ENCODE peak calls at places on chromosomes 13 and 19, in nine cellular contexts. One of them, this sample, is unnamed.

GRCh38 chr13:99153219-99153618 is 47.4 kb upstream of the UBAC2 start:
- DNase-seq in tibial nerve: no peak
- DNase-seq in adrenal gland: peak; percentile 35
- DNase-seq in neural progenitor cell: no peak
- DNase-seq in vagina: no peak
- DNase-seq in upper lobe of left lung: no peak
- DNase-seq in ovary: no peak
- DNase-seq in CD8-positive, alpha-beta T cell: no peak
- DNase-seq in PC-9: peak; percentile 41
- DNase-seq in this sample: peak; percentile 56

GRCh38 chr13:27276188-27276587 is 5.6 kb downstream of the RASL11A start:
- DNase-seq in tibial nerve: no peak
- DNase-seq in adrenal gland: no peak
- DNase-seq in neural progenitor cell: no peak
- DNase-seq in vagina: no peak
- DNase-seq in upper lobe of left lung: no peak
- DNase-seq in ovary: no peak
- DNase-seq in CD8-positive, alpha-beta T cell: no peak
- DNase-seq in PC-9: no peak
- DNase-seq in this sample: no peak

GRCh38 chr13:98771838-98772611 is 19.6 kb upstream of the SLC15A1 start:
- DNase-seq in tibial nerve: no peak
- DNase-seq in adrenal gland: no peak
- DNase-seq in neural progenitor cell: no peak
- DNase-seq in vagina: no peak
- DNase-seq in upper lobe of left lung: no peak
- DNase-seq in ovary: no peak
- DNase-seq in CD8-positive, alpha-beta T cell: no peak
- DNase-seq in PC-9: no peak
- DNase-seq in this sample: no peak

GRCh38 chr13:51623473-51623872 is 39.2 kb downstream of the WDFY2 start:
- DNase-seq in tibial nerve: no peak
- DNase-seq in adrenal gland: no peak
- DNase-seq in neural progenitor cell: no peak
- DNase-seq in vagina: no peak
- DNase-seq in upper lobe of left lung: no peak
- DNase-seq in ovary: no peak
- DNase-seq in CD8-positive, alpha-beta T cell: no peak
- DNase-seq in PC-9: no peak
- DNase-seq in this sample: no peak

GRCh38 chr13:99605417-99606321 is 104.4 kb downstream of the TM9SF2 start:
- DNase-seq in tibial nerve: no peak
- DNase-seq in adrenal gland: peak; percentile 41
- DNase-seq in neural progenitor cell: peak; percentile 70
- DNase-seq in vagina: no peak
- DNase-seq in upper lobe of left lung: peak; percentile 45
- DNase-seq in ovary: peak; percentile 32
- DNase-seq in CD8-positive, alpha-beta T cell: peak; percentile 72
- DNase-seq in PC-9: no peak
- DNase-seq in this sample: peak; percentile 80

GRCh38 chr13:44537238-44537637 is 38.9 kb downstream of the TSC22D1 start:
- DNase-seq in tibial nerve: no peak
- DNase-seq in adrenal gland: no peak
- DNase-seq in neural progenitor cell: no peak
- DNase-seq in vagina: no peak
- DNase-seq in upper lobe of left lung: no peak
- DNase-seq in ovary: no peak
- DNase-seq in CD8-positive, alpha-beta T cell: no peak
- DNase-seq in PC-9: no peak
- DNase-seq in this sample: no peak

GRCh38 chr13:109989155-109989554 is 202.8 kb upstream of the IRS2 start:
- DNase-seq in tibial nerve: no peak
- DNase-seq in adrenal gland: no peak
- DNase-seq in neural progenitor cell: no peak
- DNase-seq in vagina: no peak
- DNase-seq in upper lobe of left lung: no peak
- DNase-seq in ovary: no peak
- DNase-seq in CD8-positive, alpha-beta T cell: no peak
- DNase-seq in PC-9: no peak
- DNase-seq in this sample: peak; percentile 74

GRCh38 chr13:39676315-39676876 is 20.9 kb downstream of the COG6 start:
- DNase-seq in tibial nerve: no peak
- DNase-seq in adrenal gland: no peak
- DNase-seq in neural progenitor cell: peak; percentile 57
- DNase-seq in vagina: no peak
- DNase-seq in upper lobe of left lung: no peak
- DNase-seq in ovary: peak; percentile 25
- DNase-seq in CD8-positive, alpha-beta T cell: no peak
- DNase-seq in PC-9: no peak
- DNase-seq in this sample: no peak

GRCh38 chr19:38666662-38667448 is 19.4 kb downstream of the ACTN4 start:
- DNase-seq in tibial nerve: no peak
- DNase-seq in adrenal gland: peak; percentile 86
- DNase-seq in neural progenitor cell: peak; percentile 58
- DNase-seq in vagina: no peak
- DNase-seq in upper lobe of left lung: no peak
- DNase-seq in ovary: peak; percentile 59
- DNase-seq in CD8-positive, alpha-beta T cell: no peak
- DNase-seq in PC-9: no peak
- DNase-seq in this sample: peak; percentile 80

GRCh38 chr13:110127986-110128511 is 178.9 kb downstream of the COL4A1 start:
- DNase-seq in tibial nerve: no peak
- DNase-seq in adrenal gland: no peak
- DNase-seq in neural progenitor cell: no peak
- DNase-seq in vagina: no peak
- DNase-seq in upper lobe of left lung: no peak
- DNase-seq in ovary: no peak
- DNase-seq in CD8-positive, alpha-beta T cell: no peak
- DNase-seq in PC-9: peak; percentile 77
- DNase-seq in this sample: peak; percentile 62

GRCh38 chr13:85590231-85590931 is 208.8 kb downstream of the SLITRK6 start:
- DNase-seq in tibial nerve: no peak
- DNase-seq in adrenal gland: no peak
- DNase-seq in neural progenitor cell: no peak
- DNase-seq in vagina: no peak
- DNase-seq in upper lobe of left lung: no peak
- DNase-seq in ovary: no peak
- DNase-seq in CD8-positive, alpha-beta T cell: no peak
- DNase-seq in PC-9: peak; percentile 37
- DNase-seq in this sample: no peak

DNA sequence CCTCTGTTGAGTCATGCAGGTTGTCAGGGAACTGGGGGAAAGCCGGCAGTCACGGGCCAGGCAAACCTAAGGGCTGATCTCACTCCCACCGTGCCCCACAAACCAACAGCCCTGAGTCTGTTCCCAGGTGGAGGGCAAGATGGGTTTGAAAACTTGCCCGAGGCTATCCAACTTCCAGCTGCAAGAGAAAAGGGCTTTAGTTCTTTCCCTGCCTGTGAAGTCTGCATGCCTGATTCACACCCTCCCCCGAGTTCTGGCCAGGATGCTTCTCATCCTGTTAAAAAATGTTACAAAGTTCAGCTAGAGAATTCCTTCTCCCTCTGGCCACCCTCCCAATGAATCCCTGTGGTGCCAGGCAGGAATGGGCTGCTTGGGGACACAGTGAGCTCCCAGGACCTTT is 33.1 kb downstream of the MYO16 start:
- DNase-seq in tibial nerve: no peak
- DNase-seq in adrenal gland: no peak
- DNase-seq in neural progenitor cell: no peak
- DNase-seq in vagina: no peak
- DNase-seq in upper lobe of left lung: peak; percentile 1
- DNase-seq in ovary: no peak
- DNase-seq in CD8-positive, alpha-beta T cell: no peak
- DNase-seq in PC-9: no peak
- DNase-seq in this sample: no peak
- H3K36me3 ChIP-seq in tibial nerve: no peaks in the 10 kb centered on the region
- H3K36me3 ChIP-seq in adrenal gland: no peaks in the 10 kb centered on the region
- H3K36me3 ChIP-seq in neural progenitor cell: no peaks in the 10 kb centered on the region
- H3K36me3 ChIP-seq in vagina: no peaks in the 10 kb centered on the region
- H3K36me3 ChIP-seq in upper lobe of left lung: no peaks in the 10 kb centered on the region
- H3K36me3 ChIP-seq in ovary: no peaks in the 10 kb centered on the region
- H3K36me3 ChIP-seq in CD8-positive, alpha-beta T cell: no peaks in the 10 kb centered on the region
- H3K36me3 ChIP-seq in PC-9: no peaks in the 10 kb centered on the region
- H3K36me3 ChIP-seq in this sample: no peaks in the 10 kb centered on the region

DNA sequence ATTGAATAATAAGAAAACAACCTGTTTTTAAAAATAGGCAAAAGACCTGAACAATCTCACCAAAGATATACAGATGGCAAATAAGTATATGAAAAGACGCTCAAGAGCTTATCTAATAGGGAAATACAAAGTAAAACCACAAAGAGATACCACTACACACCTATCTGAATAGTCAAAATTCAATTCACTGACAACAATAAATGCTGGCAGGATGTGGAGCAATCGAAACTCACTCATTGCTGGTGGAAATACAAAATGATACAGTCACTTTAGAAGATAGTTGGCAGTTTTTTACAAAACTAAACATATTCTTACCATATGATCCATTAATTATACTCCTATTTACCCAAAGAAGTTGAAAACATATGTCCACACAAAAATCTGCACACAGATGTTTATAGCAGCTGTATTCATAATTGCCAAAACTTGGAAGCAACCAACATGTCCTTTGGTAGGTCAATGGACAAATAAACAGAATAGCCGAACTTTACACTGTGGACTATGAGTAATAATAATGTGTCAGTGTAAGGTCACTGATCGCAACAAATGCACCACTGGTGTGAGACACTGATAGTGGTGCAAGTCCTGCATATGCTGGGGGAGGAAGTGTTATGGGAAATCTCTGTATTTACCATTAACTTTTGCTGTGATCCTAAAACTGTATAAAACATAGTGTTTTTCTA is 20.8 kb downstream of the ZC3H13 start:
- DNase-seq in tibial nerve: no peak
- DNase-seq in adrenal gland: no peak
- DNase-seq in neural progenitor cell: no peak
- DNase-seq in vagina: no peak
- DNase-seq in upper lobe of left lung: no peak
- DNase-seq in ovary: no peak
- DNase-seq in CD8-positive, alpha-beta T cell: no peak
- DNase-seq in PC-9: no peak
- DNase-seq in this sample: no peak
- TF ChIP-seq CTCF in tibial nerve: no peak
- TF ChIP-seq CTCF in adrenal gland: no peak
- TF ChIP-seq CTCF in neural progenitor cell: no peak
- TF ChIP-seq CTCF in vagina: no peak
- TF ChIP-seq CTCF in upper lobe of left lung: no peak
- TF ChIP-seq CTCF in ovary: no peak
- TF ChIP-seq CTCF in CD8-positive, alpha-beta T cell: no peak
- TF ChIP-seq CTCF in PC-9: no peak
- TF ChIP-seq CTCF in this sample: no peak

GRCh38 chr13:35475131-35475959 is 1.1 kb downstream of the MAB21L1 start:
- DNase-seq in tibial nerve: peak; percentile 52
- DNase-seq in adrenal gland: peak; percentile 33
- DNase-seq in neural progenitor cell: peak; percentile 66
- DNase-seq in vagina: no peak
- DNase-seq in upper lobe of left lung: peak; percentile 66
- DNase-seq in ovary: no peak
- DNase-seq in CD8-positive, alpha-beta T cell: no peak
- DNase-seq in PC-9: no peak
- DNase-seq in this sample: peak; percentile 91
- H3K27me3 ChIP-seq in tibial nerve: no peaks in the 10 kb centered on the region
- H3K27me3 ChIP-seq in adrenal gland: no peaks in the 10 kb centered on the region
- H3K27me3 ChIP-seq in neural progenitor cell: peaks cover 94% of the 10 kb centered on the region
- H3K27me3 ChIP-seq in vagina: no peaks in the 10 kb centered on the region
- H3K27me3 ChIP-seq in upper lobe of left lung: no peaks in the 10 kb centered on the region
- H3K27me3 ChIP-seq in ovary: no peaks in the 10 kb centered on the region
- H3K27me3 ChIP-seq in CD8-positive, alpha-beta T cell: peaks cover 52% of the 10 kb centered on the region
- H3K27me3 ChIP-seq in PC-9: no peaks in the 10 kb centered on the region
- H3K27me3 ChIP-seq in this sample: peaks cover 7% of the 10 kb centered on the region

DNA sequence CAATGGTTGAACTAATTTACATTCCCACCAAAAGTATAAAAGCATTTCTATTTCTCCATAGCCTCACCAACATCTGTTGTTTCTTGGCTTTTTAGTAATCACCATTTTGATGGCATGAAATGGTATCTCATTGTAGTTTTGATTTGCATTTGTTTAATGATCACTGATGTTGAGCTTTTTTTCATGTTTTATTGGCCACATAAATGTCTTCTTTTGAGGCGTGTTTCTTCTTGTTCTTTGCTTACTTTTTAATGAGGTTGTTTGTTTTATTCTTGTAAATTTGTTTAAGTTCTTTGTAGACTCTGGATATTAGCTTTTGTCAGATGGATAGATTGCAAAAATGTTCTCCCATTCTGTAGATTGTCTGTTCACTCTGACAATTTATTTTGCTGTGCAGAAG is 28.2 kb downstream of the ZNF714 start:
- DNase-seq in tibial nerve: no peak
- DNase-seq in adrenal gland: no peak
- DNase-seq in neural progenitor cell: no peak
- DNase-seq in vagina: no peak
- DNase-seq in upper lobe of left lung: no peak
- DNase-seq in ovary: no peak
- DNase-seq in CD8-positive, alpha-beta T cell: no peak
- DNase-seq in PC-9: no peak
- DNase-seq in this sample: no peak
- H3K36me3 ChIP-seq in tibial nerve: no peaks in the 10 kb centered on the region
- H3K36me3 ChIP-seq in adrenal gland: no peaks in the 10 kb centered on the region
- H3K36me3 ChIP-seq in neural progenitor cell: peaks cover 16% of the 10 kb centered on the region
- H3K36me3 ChIP-seq in vagina: peaks cover 12% of the 10 kb centered on the region
- H3K36me3 ChIP-seq in upper lobe of left lung: peaks cover 3% of the 10 kb centered on the region
- H3K36me3 ChIP-seq in ovary: no peaks in the 10 kb centered on the region
- H3K36me3 ChIP-seq in CD8-positive, alpha-beta T cell: no peaks in the 10 kb centered on the region
- H3K36me3 ChIP-seq in PC-9: peaks cover 2% of the 10 kb centered on the region
- H3K36me3 ChIP-seq in this sample: no peaks in the 10 kb centered on the region

GRCh38 chr19:16326401-16327130 is 1.9 kb downstream of the KLF2 start:
- DNase-seq in tibial nerve: no peak
- DNase-seq in adrenal gland: peak; percentile 25
- DNase-seq in neural progenitor cell: peak; percentile 49
- DNase-seq in vagina: no peak
- DNase-seq in upper lobe of left lung: peak; percentile 91
- DNase-seq in ovary: peak; percentile 62
- DNase-seq in CD8-positive, alpha-beta T cell: peak; percentile 84
- DNase-seq in PC-9: no peak
- DNase-seq in this sample: peak; percentile 93

GRCh38 chr19:16324384-16325160 is at the start of gene KLF2:
- DNase-seq in tibial nerve: peak; percentile 91
- DNase-seq in adrenal gland: peak; percentile 94
- DNase-seq in neural progenitor cell: peak; percentile 87
- DNase-seq in vagina: no peak
- DNase-seq in upper lobe of left lung: peak; percentile 100
- DNase-seq in ovary: peak; percentile 95
- DNase-seq in CD8-positive, alpha-beta T cell: peak; percentile 98
- DNase-seq in PC-9: peak; percentile 64
- DNase-seq in this sample: peak; percentile 100

GRCh38 chr19:16325671-16326400 is 1.2 kb downstream of the KLF2 start:
- DNase-seq in tibial nerve: no peak
- DNase-seq in adrenal gland: peak; percentile 33
- DNase-seq in neural progenitor cell: peak; percentile 86
- DNase-seq in vagina: no peak
- DNase-seq in upper lobe of left lung: peak; percentile 92
- DNase-seq in ovary: peak; percentile 66
- DNase-seq in CD8-positive, alpha-beta T cell: no peak
- DNase-seq in PC-9: no peak
- DNase-seq in this sample: peak; percentile 93

GRCh38 chr19:16324064-16324383 is 602 bp upstream of the KLF2 start:
- DNase-seq in tibial nerve: no peak
- DNase-seq in adrenal gland: no peak
- DNase-seq in neural progenitor cell: no peak
- DNase-seq in vagina: no peak
- DNase-seq in upper lobe of left lung: no peak
- DNase-seq in ovary: no peak
- DNase-seq in CD8-positive, alpha-beta T cell: no peak
- DNase-seq in PC-9: no peak
- DNase-seq in this sample: no peak

GRCh38 chr19:16325161-16325527 is 518 bp downstream of the KLF2 start:
- DNase-seq in tibial nerve: no peak
- DNase-seq in adrenal gland: no peak
- DNase-seq in neural progenitor cell: peak; percentile 61
- DNase-seq in vagina: no peak
- DNase-seq in upper lobe of left lung: peak; percentile 95
- DNase-seq in ovary: no peak
- DNase-seq in CD8-positive, alpha-beta T cell: peak; percentile 79
- DNase-seq in PC-9: no peak
- DNase-seq in this sample: no peak
- TF ChIP-seq CTCF in tibial nerve: peak; percentile 10
- TF ChIP-seq CTCF in adrenal gland: no peak
- TF ChIP-seq CTCF in neural progenitor cell: peak; percentile 14
- TF ChIP-seq CTCF in vagina: no peak
- TF ChIP-seq CTCF in upper lobe of left lung: no peak
- TF ChIP-seq CTCF in ovary: peak; percentile 7
- TF ChIP-seq CTCF in CD8-positive, alpha-beta T cell: no peak
- TF ChIP-seq CTCF in PC-9: no peak
- TF ChIP-seq CTCF in this sample: no peak